ENCODE peak calls at places on chromosomes 11 and 22, in five cellular contexts. R is SK-N-SH, H is HCT116, A is K562, B is HepG2. K is an unnamed sample.

GRCh38 chr22:40193429-40194421 is 16.0 kb downstream of the TNRC6B start:
- DNase-seq in R (no peak), H (no peak), A (no peak), B (no peak), K (peak)

GRCh38 chr22:40194656-40195055 is 16.9 kb downstream of the TNRC6B start:
- DNase-seq in R (no peak), H (no peak), A (no peak), B (no peak), K (peak)

GRCh38 chr22:38423512-38424503 is 31.2 kb downstream of the KCNJ4 start:
- DNase-seq in R (no peak), H (no peak), A (no peak), B (peak), K (no peak)

GRCh38 chr11:83125577-83125976 is 31.4 kb upstream of the PCF11 start:
- DNase-seq in R (no peak), H (no peak), A (no peak), B (no peak), K (no peak)

GRCh38 chr22:46076651-46077339 is 73.5 kb upstream of the PPARA start:
- DNase-seq in R (no peak), H (no peak), A (no peak), B (no peak), K (peak)

GRCh38 chr11:128195057-128195751 is 392.2 kb downstream of the ETS1 start:
- DNase-seq in R (no peak), H (no peak), A (no peak), B (no peak), K (no peak)

GRCh38 chr11:88175004-88175706 is at the start of gene RAB38:
- DNase-seq in R (peak), H (peak), A (peak), B (no peak), K (peak)

GRCh38 chr11:66708701-66709100 is 20.3 kb downstream of the SPTBN2 start:
- DNase-seq in R (no peak), H (no peak), A (no peak), B (no peak), K (no peak)

GRCh38 chr11:83159901-83160865 is 3.3 kb downstream of the PCF11 start:
- DNase-seq in R (no peak), H (no peak), A (no peak), B (no peak), K (peak)

GRCh38 chr11:76147106-76147735 is 59.1 kb downstream of the WNT11 start:
- DNase-seq in R (no peak), H (no peak), A (no peak), B (no peak), K (no peak)

GRCh38 chr22:34502821-34503220 is 563.1 kb upstream of the ISX start:
- DNase-seq in R (no peak), H (no peak), A (no peak), B (no peak), K (no peak)

GRCh38 chr11:116855413-116855812 is 18.0 kb upstream of the APOA1 start:
- DNase-seq in R (no peak), H (no peak), A (no peak), B (no peak), K (no peak)

GRCh38 chr11:90133560-90134145 is 810 bp upstream of the NAALAD2 start:
- DNase-seq in R (no peak), H (no peak), A (no peak), B (peak), K (no peak)

GRCh38 chr22:44963832-44964721 is 45.7 kb downstream of the PHF21B start:
- DNase-seq in R (peak), H (no peak), A (no peak), B (no peak), K (no peak)

GRCh38 chr22:46857142-46857825 is 94.8 kb downstream of the TBC1D22A start:
- DNase-seq in R (no peak), H (no peak), A (no peak), B (no peak), K (no peak)

GRCh38 chr11:33266418-33267215 is 9.4 kb downstream of the HIPK3 start:
- DNase-seq in R (no peak), H (no peak), A (no peak), B (peak), K (no peak)

GRCh38 chr22:37804886-37805857 is 2.6 kb upstream of the GCAT start:
- DNase-seq in R (peak), H (peak), A (no peak), B (peak), K (peak)

GRCh38 chr22:36194971-36195370 is 6.6 kb downstream of the APOL4 start:
- DNase-seq in R (peak), H (peak), A (no peak), B (peak), K (no peak)

DNA sequence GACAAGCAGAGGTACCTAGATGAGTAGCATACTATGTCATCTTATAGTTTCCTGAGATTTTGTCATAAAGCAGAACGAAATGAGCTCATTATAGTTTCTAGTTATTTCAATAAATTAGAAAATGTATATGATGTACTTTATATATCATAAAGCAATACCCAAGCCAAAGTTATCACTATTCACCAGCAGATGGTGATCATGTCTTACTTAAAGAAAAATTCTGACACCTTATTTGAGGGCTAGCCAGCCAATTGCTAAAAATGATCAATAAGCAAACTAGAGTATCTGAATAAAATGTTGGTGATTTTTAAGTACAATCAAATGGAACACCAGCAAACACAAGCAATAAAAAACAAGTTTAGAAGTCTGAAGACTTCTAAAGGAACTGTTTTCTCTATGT is 44.1 kb downstream of the RSF1 start:
- DNase-seq in R (no peak), H (peak), A (no peak), B (peak), K (peak)
- TF ChIP-seq JUND in R (no peak), H (no peak), A (no peak), B (no peak), K (no peak)

GRCh38 chr11:1198766-1199688 is 23.8 kb upstream of the MUC5B start:
- DNase-seq in R (peak), H (no peak), A (no peak), B (no peak), K (no peak)
- TF ChIP-seq JUND in R (no peak), H (no peak), A (no peak), B (no peak), K (no peak)

GRCh38 chr11:14539867-14540475 is 19.8 kb upstream of the PSMA1 start:
- DNase-seq in R (no peak), H (no peak), A (no peak), B (no peak), K (no peak)
- TF ChIP-seq JUND in R (no peak), H (no peak), A (no peak), B (no peak), K (no peak)

GRCh38 chr11:12724301-12725046 is 50.3 kb downstream of the TEAD1 start:
- DNase-seq in R (peak), H (peak), A (peak), B (peak), K (no peak)
- TF ChIP-seq JUND in R (peak), H (peak), A (peak), B (no peak), K (no peak)

GRCh38 chr11:68342459-68343158 is 30.2 kb downstream of the LRP5 start:
- DNase-seq in R (peak), H (peak), A (no peak), B (no peak), K (peak)

GRCh38 chr11:68341557-68342458 is 29.4 kb downstream of the LRP5 start:
- DNase-seq in R (peak), H (no peak), A (no peak), B (no peak), K (no peak)

GRCh38 chr11:68340784-68341556 is 28.6 kb downstream of the LRP5 start:
- DNase-seq in R (no peak), H (no peak), A (no peak), B (no peak), K (no peak)

GRCh38 chr11:68345776-68346728 is 33.7 kb downstream of the LRP5 start:
- DNase-seq in R (no peak), H (no peak), A (no peak), B (no peak), K (no peak)

GRCh38 chr11:68343761-68344256 is 31.4 kb downstream of the LRP5 start:
- DNase-seq in R (no peak), H (no peak), A (peak), B (peak), K (peak)
- TF ChIP-seq JUND in R (no peak), H (no peak), A (no peak), B (no peak), K (no peak)

DNA sequence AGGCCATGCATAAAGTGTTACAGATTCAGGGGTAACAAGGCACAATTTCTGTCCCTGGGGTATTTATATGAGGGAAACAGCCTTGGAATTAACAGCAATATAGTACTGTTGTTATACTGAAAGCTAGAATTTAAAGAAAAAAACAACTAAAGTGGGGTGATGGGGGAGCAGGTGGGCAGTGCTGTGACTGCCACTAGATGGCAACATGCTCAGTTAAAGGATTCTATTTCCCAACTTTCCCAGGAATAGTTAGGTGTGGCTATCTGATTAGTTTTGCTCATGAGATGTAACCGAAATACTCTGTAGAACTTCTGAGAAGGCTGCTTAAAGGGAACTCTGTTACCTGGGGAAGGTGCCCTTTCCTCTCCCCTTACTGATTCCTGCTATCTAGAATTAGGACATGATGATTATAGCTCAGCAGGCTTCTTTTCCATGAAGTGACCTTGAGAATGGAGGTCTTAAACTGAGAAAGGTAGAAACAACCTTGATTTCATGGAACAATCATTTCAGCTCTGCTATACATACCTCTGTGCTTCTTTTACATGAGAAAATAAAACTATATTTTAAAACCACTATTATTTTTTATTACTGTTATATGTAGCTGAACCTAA is 102.6 kb downstream of the RELT start:
- DNase-seq in R (peak), H (peak), A (peak), B (peak), K (peak)
- TF ChIP-seq JUND in R (no peak), H (no peak), A (no peak), B (no peak), K (no peak)

GRCh38 chr11:35282226-35282882 is 137.0 kb downstream of the SLC1A2 start:
- DNase-seq in R (no peak), H (no peak), A (no peak), B (no peak), K (no peak)
- TF ChIP-seq JUND in R (peak), H (no peak), A (no peak), B (no peak), K (no peak)